ENCODE peak calls at places on chromosomes 7 and 10, in ten cellular contexts. One of them, this sample, is unnamed.

GRCh38 chr10:93435621-93436385 is 46.3 kb downstream of the MYOF start:
- DNase-seq in osteoblast: no peak
- DNase-seq in breast epithelium: no peak
- DNase-seq in fibroblast of the aortic adventitia: peak; percentile 79
- DNase-seq in cardiac fibroblast: peak; percentile 89
- DNase-seq in tibial artery: no peak
- DNase-seq in foreskin fibroblast: peak; percentile 76
- DNase-seq in Panc1: no peak
- DNase-seq in heart left ventricle: no peak
- DNase-seq in lower leg skin: no peak
- DNase-seq in this sample: no peak

GRCh38 chr10:28367865-28368541 is 65.1 kb upstream of the MPP7 start:
- DNase-seq in osteoblast: no peak
- DNase-seq in breast epithelium: no peak
- DNase-seq in fibroblast of the aortic adventitia: no peak
- DNase-seq in cardiac fibroblast: no peak
- DNase-seq in tibial artery: no peak
- DNase-seq in foreskin fibroblast: peak; percentile 16
- DNase-seq in Panc1: no peak
- DNase-seq in heart left ventricle: peak; percentile 31
- DNase-seq in lower leg skin: no peak
- DNase-seq in this sample: peak; percentile 75

GRCh38 chr7:92682767-92683539 is 92.8 kb upstream of the FAM133B start:
- DNase-seq in osteoblast: no peak
- DNase-seq in breast epithelium: no peak
- DNase-seq in fibroblast of the aortic adventitia: peak; percentile 48
- DNase-seq in cardiac fibroblast: peak; percentile 67
- DNase-seq in tibial artery: no peak
- DNase-seq in foreskin fibroblast: no peak
- DNase-seq in Panc1: no peak
- DNase-seq in heart left ventricle: no peak
- DNase-seq in lower leg skin: no peak
- DNase-seq in this sample: peak; percentile 45

GRCh38 chr10:42916974-42917373 is 134.4 kb downstream of the BMS1 start:
- DNase-seq in osteoblast: no peak
- DNase-seq in breast epithelium: no peak
- DNase-seq in fibroblast of the aortic adventitia: no peak
- DNase-seq in cardiac fibroblast: no peak
- DNase-seq in tibial artery: no peak
- DNase-seq in foreskin fibroblast: no peak
- DNase-seq in Panc1: no peak
- DNase-seq in heart left ventricle: no peak
- DNase-seq in lower leg skin: no peak
- DNase-seq in this sample: no peak

GRCh38 chr7:46912692-46913091 is 669.2 kb downstream of the TNS3 start:
- DNase-seq in osteoblast: no peak
- DNase-seq in breast epithelium: no peak
- DNase-seq in fibroblast of the aortic adventitia: no peak
- DNase-seq in cardiac fibroblast: no peak
- DNase-seq in tibial artery: no peak
- DNase-seq in foreskin fibroblast: no peak
- DNase-seq in Panc1: no peak
- DNase-seq in heart left ventricle: no peak
- DNase-seq in lower leg skin: no peak
- DNase-seq in this sample: no peak

GRCh38 chr7:55526770-55527169 is 45.5 kb downstream of the VOPP1 start:
- DNase-seq in osteoblast: no peak
- DNase-seq in breast epithelium: no peak
- DNase-seq in fibroblast of the aortic adventitia: no peak
- DNase-seq in cardiac fibroblast: no peak
- DNase-seq in tibial artery: no peak
- DNase-seq in foreskin fibroblast: no peak
- DNase-seq in Panc1: no peak
- DNase-seq in heart left ventricle: no peak
- DNase-seq in lower leg skin: no peak
- DNase-seq in this sample: no peak

GRCh38 chr10:52639652-52640051 is 132.9 kb downstream of the MBL2 start:
- DNase-seq in osteoblast: no peak
- DNase-seq in breast epithelium: no peak
- DNase-seq in fibroblast of the aortic adventitia: no peak
- DNase-seq in cardiac fibroblast: no peak
- DNase-seq in tibial artery: no peak
- DNase-seq in foreskin fibroblast: no peak
- DNase-seq in Panc1: no peak
- DNase-seq in heart left ventricle: no peak
- DNase-seq in lower leg skin: no peak
- DNase-seq in this sample: no peak

GRCh38 chr10:86688398-86688921 is 20.1 kb downstream of the LDB3 start:
- DNase-seq in osteoblast: peak; percentile 95
- DNase-seq in breast epithelium: no peak
- DNase-seq in fibroblast of the aortic adventitia: peak; percentile 79
- DNase-seq in cardiac fibroblast: peak; percentile 83
- DNase-seq in tibial artery: no peak
- DNase-seq in foreskin fibroblast: peak; percentile 82
- DNase-seq in Panc1: no peak
- DNase-seq in heart left ventricle: peak; percentile 73
- DNase-seq in lower leg skin: peak; percentile 91
- DNase-seq in this sample: peak; percentile 67

GRCh38 chr10:126921974-126922525 is 16.8 kb downstream of the DOCK1 start:
- DNase-seq in osteoblast: peak; percentile 88
- DNase-seq in breast epithelium: no peak
- DNase-seq in fibroblast of the aortic adventitia: peak; percentile 84
- DNase-seq in cardiac fibroblast: peak; percentile 76
- DNase-seq in tibial artery: no peak
- DNase-seq in foreskin fibroblast: peak; percentile 83
- DNase-seq in Panc1: no peak
- DNase-seq in heart left ventricle: no peak
- DNase-seq in lower leg skin: no peak
- DNase-seq in this sample: no peak

GRCh38 chr7:125430013-125430412 is 500.4 kb upstream of the POT1 start:
- DNase-seq in osteoblast: no peak
- DNase-seq in breast epithelium: no peak
- DNase-seq in fibroblast of the aortic adventitia: no peak
- DNase-seq in cardiac fibroblast: no peak
- DNase-seq in tibial artery: no peak
- DNase-seq in foreskin fibroblast: no peak
- DNase-seq in Panc1: no peak
- DNase-seq in heart left ventricle: no peak
- DNase-seq in lower leg skin: no peak
- DNase-seq in this sample: no peak

GRCh38 chr10:58797356-58797755 is 284.7 kb downstream of the BICC1 start:
- DNase-seq in osteoblast: no peak
- DNase-seq in breast epithelium: no peak
- DNase-seq in fibroblast of the aortic adventitia: no peak
- DNase-seq in cardiac fibroblast: no peak
- DNase-seq in tibial artery: no peak
- DNase-seq in foreskin fibroblast: peak; percentile 41
- DNase-seq in Panc1: no peak
- DNase-seq in heart left ventricle: no peak
- DNase-seq in lower leg skin: no peak
- DNase-seq in this sample: no peak

GRCh38 chr7:1647961-1648631 is 22.0 kb upstream of the ELFN1 start:
- DNase-seq in osteoblast: peak; percentile 83
- DNase-seq in breast epithelium: no peak
- DNase-seq in fibroblast of the aortic adventitia: peak; percentile 27
- DNase-seq in cardiac fibroblast: peak; percentile 20
- DNase-seq in tibial artery: peak; percentile 78
- DNase-seq in foreskin fibroblast: no peak
- DNase-seq in Panc1: no peak
- DNase-seq in heart left ventricle: peak; percentile 91
- DNase-seq in lower leg skin: no peak
- DNase-seq in this sample: no peak

GRCh38 chr7:79008786-79009185 is 444.7 kb downstream of the MAGI2 start:
- DNase-seq in osteoblast: no peak
- DNase-seq in breast epithelium: no peak
- DNase-seq in fibroblast of the aortic adventitia: no peak
- DNase-seq in cardiac fibroblast: no peak
- DNase-seq in tibial artery: no peak
- DNase-seq in foreskin fibroblast: no peak
- DNase-seq in Panc1: no peak
- DNase-seq in heart left ventricle: no peak
- DNase-seq in lower leg skin: no peak
- DNase-seq in this sample: no peak

GRCh38 chr10:113179966-113180365 is 229.9 kb downstream of the TCF7L2 start:
- DNase-seq in osteoblast: no peak
- DNase-seq in breast epithelium: no peak
- DNase-seq in fibroblast of the aortic adventitia: no peak
- DNase-seq in cardiac fibroblast: no peak
- DNase-seq in tibial artery: no peak
- DNase-seq in foreskin fibroblast: no peak
- DNase-seq in Panc1: no peak
- DNase-seq in heart left ventricle: no peak
- DNase-seq in lower leg skin: no peak
- DNase-seq in this sample: no peak

GRCh38 chr7:70614237-70614984 is 517.5 kb upstream of the GALNT17 start:
- DNase-seq in osteoblast: peak; percentile 90
- DNase-seq in breast epithelium: peak; percentile 68
- DNase-seq in fibroblast of the aortic adventitia: peak; percentile 87
- DNase-seq in cardiac fibroblast: peak; percentile 75
- DNase-seq in tibial artery: peak; percentile 92
- DNase-seq in foreskin fibroblast: peak; percentile 36
- DNase-seq in Panc1: no peak
- DNase-seq in heart left ventricle: peak; percentile 89
- DNase-seq in lower leg skin: no peak
- DNase-seq in this sample: no peak
- TF ChIP-seq CTCF in osteoblast: no peak
- TF ChIP-seq CTCF in breast epithelium: no peak
- TF ChIP-seq CTCF in fibroblast of the aortic adventitia: no peak
- TF ChIP-seq CTCF in cardiac fibroblast: no peak
- TF ChIP-seq CTCF in tibial artery: no peak
- TF ChIP-seq CTCF in foreskin fibroblast: no peak
- TF ChIP-seq CTCF in Panc1: no peak
- TF ChIP-seq CTCF in heart left ventricle: no peak
- TF ChIP-seq CTCF in lower leg skin: no peak
- TF ChIP-seq CTCF in this sample: no peak

GRCh38 chr7:27846388-27846787 is 106.4 kb downstream of the TAX1BP1 start:
- DNase-seq in osteoblast: no peak
- DNase-seq in breast epithelium: no peak
- DNase-seq in fibroblast of the aortic adventitia: no peak
- DNase-seq in cardiac fibroblast: no peak
- DNase-seq in tibial artery: no peak
- DNase-seq in foreskin fibroblast: no peak
- DNase-seq in Panc1: no peak
- DNase-seq in heart left ventricle: no peak
- DNase-seq in lower leg skin: no peak
- DNase-seq in this sample: no peak

DNA sequence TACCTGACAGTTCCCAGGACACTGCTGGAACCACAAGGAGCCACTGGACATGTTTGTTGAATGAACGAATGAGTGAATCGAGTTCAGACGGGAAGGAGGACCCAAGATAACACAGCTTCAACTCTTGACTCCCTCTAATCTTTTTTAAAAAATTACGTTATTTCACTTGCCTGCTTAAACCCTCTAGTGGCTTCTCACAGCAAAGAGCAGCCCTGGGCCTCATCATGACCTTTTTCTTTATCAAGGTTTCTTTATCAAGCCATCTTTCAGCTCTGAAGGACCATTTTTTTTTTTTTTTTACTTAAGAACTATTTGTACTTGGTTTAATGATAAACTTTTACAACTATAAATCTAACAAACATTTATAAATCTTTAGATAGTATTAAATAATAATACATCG is 110.6 kb downstream of the TAX1BP1 start:
- DNase-seq in osteoblast: no peak
- DNase-seq in breast epithelium: no peak
- DNase-seq in fibroblast of the aortic adventitia: no peak
- DNase-seq in cardiac fibroblast: no peak
- DNase-seq in tibial artery: no peak
- DNase-seq in foreskin fibroblast: no peak
- DNase-seq in Panc1: no peak
- DNase-seq in heart left ventricle: no peak
- DNase-seq in lower leg skin: no peak
- DNase-seq in this sample: no peak
- TF ChIP-seq CTCF in osteoblast: no peak
- TF ChIP-seq CTCF in breast epithelium: no peak
- TF ChIP-seq CTCF in fibroblast of the aortic adventitia: no peak
- TF ChIP-seq CTCF in cardiac fibroblast: no peak
- TF ChIP-seq CTCF in tibial artery: no peak
- TF ChIP-seq CTCF in foreskin fibroblast: no peak
- TF ChIP-seq CTCF in Panc1: no peak
- TF ChIP-seq CTCF in heart left ventricle: no peak
- TF ChIP-seq CTCF in lower leg skin: no peak
- TF ChIP-seq CTCF in this sample: no peak

GRCh38 chr7:6559896-6560295 is 8.6 kb upstream of the GRID2IP start:
- DNase-seq in osteoblast: no peak
- DNase-seq in breast epithelium: no peak
- DNase-seq in fibroblast of the aortic adventitia: no peak
- DNase-seq in cardiac fibroblast: no peak
- DNase-seq in tibial artery: no peak
- DNase-seq in foreskin fibroblast: no peak
- DNase-seq in Panc1: no peak
- DNase-seq in heart left ventricle: no peak
- DNase-seq in lower leg skin: no peak
- DNase-seq in this sample: no peak

GRCh38 chr7:6558837-6559236 is 7.6 kb upstream of the GRID2IP start:
- DNase-seq in osteoblast: no peak
- DNase-seq in breast epithelium: no peak
- DNase-seq in fibroblast of the aortic adventitia: peak; percentile 32
- DNase-seq in cardiac fibroblast: peak; percentile 52
- DNase-seq in tibial artery: no peak
- DNase-seq in foreskin fibroblast: peak; percentile 38
- DNase-seq in Panc1: no peak
- DNase-seq in heart left ventricle: no peak
- DNase-seq in lower leg skin: no peak
- DNase-seq in this sample: peak; percentile 54

GRCh38 chr7:6554848-6555247 is 3.6 kb upstream of the GRID2IP start:
- DNase-seq in osteoblast: no peak
- DNase-seq in breast epithelium: no peak
- DNase-seq in fibroblast of the aortic adventitia: no peak
- DNase-seq in cardiac fibroblast: no peak
- DNase-seq in tibial artery: no peak
- DNase-seq in foreskin fibroblast: no peak
- DNase-seq in Panc1: no peak
- DNase-seq in heart left ventricle: no peak
- DNase-seq in lower leg skin: no peak
- DNase-seq in this sample: no peak

GRCh38 chr7:6553460-6554044 is 2.3 kb upstream of the GRID2IP start:
- DNase-seq in osteoblast: peak; percentile 73
- DNase-seq in breast epithelium: no peak
- DNase-seq in fibroblast of the aortic adventitia: no peak
- DNase-seq in cardiac fibroblast: no peak
- DNase-seq in tibial artery: no peak
- DNase-seq in foreskin fibroblast: no peak
- DNase-seq in Panc1: no peak
- DNase-seq in heart left ventricle: no peak
- DNase-seq in lower leg skin: no peak
- DNase-seq in this sample: no peak

GRCh38 chr7:6556196-6556595 is 4.9 kb upstream of the GRID2IP start:
- DNase-seq in osteoblast: no peak
- DNase-seq in breast epithelium: no peak
- DNase-seq in fibroblast of the aortic adventitia: no peak
- DNase-seq in cardiac fibroblast: no peak
- DNase-seq in tibial artery: no peak
- DNase-seq in foreskin fibroblast: no peak
- DNase-seq in Panc1: no peak
- DNase-seq in heart left ventricle: no peak
- DNase-seq in lower leg skin: no peak
- DNase-seq in this sample: no peak
- TF ChIP-seq CTCF in osteoblast: no peak
- TF ChIP-seq CTCF in breast epithelium: no peak
- TF ChIP-seq CTCF in fibroblast of the aortic adventitia: no peak
- TF ChIP-seq CTCF in cardiac fibroblast: no peak
- TF ChIP-seq CTCF in tibial artery: no peak
- TF ChIP-seq CTCF in foreskin fibroblast: no peak
- TF ChIP-seq CTCF in Panc1: no peak
- TF ChIP-seq CTCF in heart left ventricle: no peak
- TF ChIP-seq CTCF in lower leg skin: no peak
- TF ChIP-seq CTCF in this sample: no peak

GRCh38 chr7:149071641-149072437 is 18.7 kb downstream of the ZNF786 start:
- DNase-seq in osteoblast: no peak
- DNase-seq in breast epithelium: no peak
- DNase-seq in fibroblast of the aortic adventitia: no peak
- DNase-seq in cardiac fibroblast: no peak
- DNase-seq in tibial artery: no peak
- DNase-seq in foreskin fibroblast: peak; percentile 24
- DNase-seq in Panc1: no peak
- DNase-seq in heart left ventricle: peak; percentile 36
- DNase-seq in lower leg skin: no peak
- DNase-seq in this sample: peak; percentile 63
- TF ChIP-seq CTCF in osteoblast: no peak
- TF ChIP-seq CTCF in breast epithelium: no peak
- TF ChIP-seq CTCF in fibroblast of the aortic adventitia: peak; percentile 13
- TF ChIP-seq CTCF in cardiac fibroblast: peak; percentile 5
- TF ChIP-seq CTCF in tibial artery: no peak
- TF ChIP-seq CTCF in foreskin fibroblast: no peak
- TF ChIP-seq CTCF in Panc1: peak; percentile 80
- TF ChIP-seq CTCF in heart left ventricle: peak; percentile 26
- TF ChIP-seq CTCF in lower leg skin: no peak
- TF ChIP-seq CTCF in this sample: no peak